ENCODE peak calls at places on chromosome 13, in six cellular contexts. U is MCF 10A, F is spleen, Z is upper lobe of right lung, R is hepatocyte, O is heart left ventricle. A is an unnamed sample.

GRCh38 chr13:69109891-69110525 is 997.6 kb upstream of the ATXN8OS start:
- DNase-seq in U (no peak), F (no peak), Z (no peak), R (peak; percentile 6), O (no peak), A (no peak)

GRCh38 chr13:33307820-33308219 is 22.3 kb upstream of the STARD13 start:
- DNase-seq in U (no peak), F (no peak), Z (no peak), R (no peak), O (no peak), A (no peak)

GRCh38 chr13:30045916-30046704 is 195.7 kb upstream of the UBL3 start:
- DNase-seq in U (peak; percentile 20), F (no peak), Z (no peak), R (no peak), O (no peak), A (no peak)

GRCh38 chr13:44818428-44818827 is 170.8 kb downstream of the NUFIP1 start:
- DNase-seq in U (peak; percentile 28), F (no peak), Z (no peak), R (peak; percentile 44), O (no peak), A (no peak)

GRCh38 chr13:46165485-46166220 is 16.3 kb downstream of the LCP1 start:
- DNase-seq in U (no peak), F (no peak), Z (no peak), R (no peak), O (no peak), A (peak; percentile 67)

GRCh38 chr13:76129305-76130040 is 493.3 kb downstream of the LMO7 start:
- DNase-seq in U (no peak), F (no peak), Z (no peak), R (peak; percentile 9), O (no peak), A (no peak)

GRCh38 chr13:101930331-101930730 is 471.5 kb downstream of the FGF14 start:
- DNase-seq in U (no peak), F (no peak), Z (no peak), R (no peak), O (no peak), A (no peak)

GRCh38 chr13:99655351-99656091 is 154.2 kb downstream of the TM9SF2 start:
- DNase-seq in U (peak; percentile 87), F (no peak), Z (no peak), R (peak; percentile 85), O (no peak), A (no peak)

GRCh38 chr13:32141462-32141861 is 109.9 kb downstream of the FRY start:
- DNase-seq in U (no peak), F (no peak), Z (no peak), R (no peak), O (no peak), A (no peak)

GRCh38 chr13:31012285-31013024 is 80.0 kb downstream of the TEX26 start:
- DNase-seq in U (peak; percentile 50), F (no peak), Z (no peak), R (no peak), O (no peak), A (no peak)

GRCh38 chr13:50676602-50677001 is 166.9 kb downstream of the DLEU7 start:
- DNase-seq in U (no peak), F (no peak), Z (no peak), R (peak; percentile 47), O (no peak), A (no peak)

GRCh38 chr13:111337206-111337605 is 16.8 kb downstream of the TEX29 start:
- DNase-seq in U (peak; percentile 75), F (no peak), Z (no peak), R (peak; percentile 63), O (no peak), A (no peak)

GRCh38 chr13:113073942-113074341 is 31.6 kb upstream of the F7 start:
- DNase-seq in U (no peak), F (no peak), Z (no peak), R (no peak), O (no peak), A (no peak)

GRCh38 chr13:65468628-65469027 is 1761.5 kb downstream of the PCDH9 start:
- DNase-seq in U (no peak), F (no peak), Z (no peak), R (no peak), O (no peak), A (no peak)

GRCh38 chr13:113209880-113210421 is 538 bp downstream of the CUL4A start:
- DNase-seq in U (peak; percentile 48), F (peak; percentile 94), Z (peak; percentile 87), R (peak; percentile 82), O (peak; percentile 63), A (peak; percentile 75)

GRCh38 chr13:106573279-106573831 is 5.4 kb upstream of the ARGLU1 start:
- DNase-seq in U (peak; percentile 51), F (no peak), Z (no peak), R (no peak), O (no peak), A (no peak)

GRCh38 chr13:104436555-104436954 is 1370.3 kb upstream of the SLC10A2 start:
- DNase-seq in U (no peak), F (no peak), Z (no peak), R (no peak), O (no peak), A (no peak)

GRCh38 chr13:91482427-91482826 is 84.0 kb downstream of the GPC5 start:
- DNase-seq in U (no peak), F (no peak), Z (no peak), R (no peak), O (no peak), A (no peak)

GRCh38 chr13:110638253-110638652 is 22.9 kb downstream of the NAXD start:
- DNase-seq in U (no peak), F (no peak), Z (no peak), R (no peak), O (no peak), A (no peak)

GRCh38 chr13:22218784-22219183 is 547.9 kb downstream of the FGF9 start:
- DNase-seq in U (no peak), F (no peak), Z (no peak), R (no peak), O (no peak), A (no peak)

GRCh38 chr13:97306646-97307045 is 84.5 kb downstream of the MBNL2 start:
- DNase-seq in U (no peak), F (no peak), Z (no peak), R (peak; percentile 31), O (no peak), A (no peak)

GRCh38 chr13:101875717-101876393 is 423.4 kb downstream of the ITGBL1 start:
- DNase-seq in U (peak; percentile 75), F (no peak), Z (no peak), R (peak; percentile 41), O (no peak), A (no peak)

GRCh38 chr13:61002686-61003085 is 413.0 kb downstream of the PCDH20 start:
- DNase-seq in U (no peak), F (no peak), Z (no peak), R (no peak), O (no peak), A (no peak)
- TF ChIP-seq CTCF in U (no peak), F (no peak), Z (no peak), R (no peak), O (no peak), A (no peak)

GRCh38 chr13:96003304-96003703 is 49.9 kb downstream of the UGGT2 start:
- DNase-seq in U (peak; percentile 27), F (no peak), Z (no peak), R (peak; percentile 12), O (no peak), A (no peak)
- TF ChIP-seq CTCF in U (no peak), F (no peak), Z (no peak), R (peak; percentile 9), O (no peak), A (no peak)

DNA sequence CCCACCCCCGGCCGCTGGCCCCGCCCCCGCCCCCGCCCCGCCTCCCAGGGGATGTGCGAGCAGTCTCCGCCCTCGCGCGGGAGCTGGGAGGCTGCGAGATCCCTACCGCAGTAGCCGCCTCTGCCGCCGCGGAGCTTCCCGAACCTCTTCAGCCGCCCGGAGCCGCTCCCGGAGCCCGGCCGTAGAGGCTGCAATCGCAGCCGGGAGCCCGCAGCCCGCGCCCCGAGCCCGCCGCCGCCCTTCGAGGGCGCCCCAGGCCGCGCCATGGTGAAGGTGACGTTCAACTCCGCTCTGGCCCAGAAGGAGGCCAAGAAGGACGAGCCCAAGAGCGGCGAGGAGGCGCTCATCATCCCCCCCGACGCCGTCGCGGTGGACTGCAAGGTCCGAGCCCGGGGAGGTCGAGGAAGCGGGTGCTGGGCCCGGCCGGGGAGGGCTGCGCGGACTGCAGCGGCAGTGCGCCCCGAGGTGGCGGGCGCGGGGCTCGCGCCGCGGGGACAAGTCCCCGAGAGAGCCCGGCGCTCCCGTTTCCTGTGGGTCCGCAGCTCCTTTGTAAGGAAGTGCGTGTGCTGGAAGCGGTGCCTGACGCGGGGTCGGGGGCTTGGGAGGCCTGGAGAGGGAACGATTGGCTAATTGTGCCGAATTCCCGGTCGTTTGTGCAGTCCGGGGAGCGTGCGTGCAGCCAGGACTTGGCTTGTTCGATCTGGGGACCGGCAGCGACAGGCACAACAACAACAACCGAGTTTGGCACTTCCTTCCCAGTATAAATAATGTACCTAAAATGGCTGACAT is at the start of gene ITM2B:
- DNase-seq in U (peak; percentile 68), F (peak; percentile 95), Z (peak; percentile 93), R (peak; percentile 91), O (peak; percentile 87), A (peak; percentile 68)
- TF ChIP-seq CTCF in U (peak; percentile 40), F (peak; percentile 14), Z (peak; percentile 54), R (peak; percentile 48), O (peak; percentile 59), A (peak; percentile 56)

DNA sequence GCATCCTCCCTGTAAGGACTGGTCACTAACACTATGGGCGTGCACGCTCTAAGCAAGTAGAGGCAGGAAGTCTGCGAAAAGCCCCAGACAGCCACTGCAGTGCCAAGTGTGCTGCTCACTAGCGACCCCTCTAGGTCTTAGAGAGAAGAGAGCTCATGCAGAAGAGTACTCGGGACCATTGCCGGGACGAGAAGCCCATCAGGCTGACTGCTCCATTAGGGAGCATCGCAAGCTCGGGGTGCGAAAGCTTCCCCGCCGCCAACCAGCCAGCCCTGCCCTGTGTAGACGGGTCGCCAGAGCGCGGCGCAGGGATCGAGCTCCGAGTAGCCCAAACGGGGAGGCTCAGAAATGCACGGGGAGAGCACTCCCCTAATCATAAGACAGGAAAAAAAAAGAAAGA is 16.6 kb downstream of the POU4F1 start:
- DNase-seq in U (no peak), F (no peak), Z (no peak), R (no peak), O (no peak), A (no peak)
- TF ChIP-seq CTCF in U (peak; percentile 7), F (no peak), Z (no peak), R (peak; percentile 13), O (no peak), A (peak; percentile 17)

GRCh38 chr13:53201454-53202225 is 173.0 kb downstream of the OLFM4 start:
- DNase-seq in U (no peak), F (peak; percentile 69), Z (peak; percentile 64), R (peak; percentile 49), O (no peak), A (no peak)

GRCh38 chr13:53200075-53200474 is 171.5 kb downstream of the OLFM4 start:
- DNase-seq in U (no peak), F (no peak), Z (no peak), R (no peak), O (no peak), A (no peak)

GRCh38 chr13:53198017-53198416 is 169.4 kb downstream of the OLFM4 start:
- DNase-seq in U (peak; percentile 22), F (no peak), Z (no peak), R (no peak), O (no peak), A (no peak)

GRCh38 chr13:53198699-53199098 is 170.1 kb downstream of the OLFM4 start:
- DNase-seq in U (no peak), F (no peak), Z (no peak), R (no peak), O (no peak), A (no peak)

GRCh38 chr13:53200498-53201453 is 172.2 kb downstream of the OLFM4 start:
- DNase-seq in U (no peak), F (peak; percentile 71), Z (peak; percentile 69), R (peak; percentile 89), O (peak; percentile 29), A (peak; percentile 40)
- TF ChIP-seq CTCF in U (no peak), F (no peak), Z (peak; percentile 41), R (peak; percentile 86), O (peak; percentile 47), A (peak; percentile 32)